ENCODE peak calls at places on chromosomes 11 and 22, in four cellular contexts. One of them, this sample, is unnamed.

GRCh38 chr11:44326615-44327475 is 16.9 kb upstream of the ALX4 start:
- DNase-seq in mesenchymal stem cell: no peak
- DNase-seq in IMR-90: no peak
- DNase-seq in H9: no peak
- DNase-seq in this sample: no peak

GRCh38 chr22:21937041-21937820 is 15.4 kb downstream of the PPM1F start:
- DNase-seq in H9: no peak
- DNase-seq in IMR-90: no peak
- DNase-seq in mesenchymal stem cell: no peak
- DNase-seq in this sample: no peak

GRCh38 chr11:44812971-44813370 is 86.2 kb downstream of the TSPAN18 start:
- DNase-seq in IMR-90: no peak
- DNase-seq in mesenchymal stem cell: no peak
- DNase-seq in H9: no peak
- DNase-seq in this sample: no peak

GRCh38 chr11:27305751-27306150 is 57.3 kb downstream of the CCDC34 start:
- DNase-seq in IMR-90: no peak
- DNase-seq in H9: no peak
- DNase-seq in mesenchymal stem cell: no peak
- DNase-seq in this sample: no peak

GRCh38 chr11:48074425-48075181 is 94.2 kb downstream of the PTPRJ start:
- DNase-seq in mesenchymal stem cell: no peak
- DNase-seq in H9: no peak
- DNase-seq in IMR-90: no peak
- DNase-seq in this sample: no peak

GRCh38 chr11:72208281-72208680 is 8.3 kb upstream of the FOLR2 start:
- DNase-seq in mesenchymal stem cell: no peak
- DNase-seq in IMR-90: no peak
- DNase-seq in H9: no peak
- DNase-seq in this sample: no peak

GRCh38 chr11:131957891-131958290 is 587.5 kb downstream of the NTM start:
- DNase-seq in H9: no peak
- DNase-seq in mesenchymal stem cell: no peak
- DNase-seq in IMR-90: no peak
- DNase-seq in this sample: no peak

GRCh38 chr11:43760902-43761301 is 80.4 kb downstream of the HSD17B12 start:
- DNase-seq in H9: no peak
- DNase-seq in mesenchymal stem cell: no peak
- DNase-seq in IMR-90: no peak
- DNase-seq in this sample: no peak

GRCh38 chr11:75328426-75329277 is 22.8 kb downstream of the ARRB1 start:
- DNase-seq in mesenchymal stem cell: peak; percentile 98
- DNase-seq in IMR-90: peak; percentile 81
- DNase-seq in H9: peak; percentile 84
- DNase-seq in this sample: peak; percentile 48

GRCh38 chr22:44698531-44699421 is 3.2 kb upstream of the PRR5 start:
- DNase-seq in mesenchymal stem cell: peak; percentile 80
- DNase-seq in IMR-90: peak; percentile 94
- DNase-seq in H9: peak; percentile 75
- DNase-seq in this sample: peak; percentile 52

GRCh38 chr11:68370211-68371111 is 58.1 kb downstream of the LRP5 start:
- DNase-seq in H9: no peak
- DNase-seq in IMR-90: no peak
- DNase-seq in mesenchymal stem cell: peak; percentile 60
- DNase-seq in this sample: no peak

GRCh38 chr11:107695446-107695845 is 16.4 kb downstream of the SLN start:
- DNase-seq in IMR-90: peak; percentile 67
- DNase-seq in mesenchymal stem cell: peak; percentile 56
- DNase-seq in H9: no peak
- DNase-seq in this sample: no peak

GRCh38 chr11:67057410-67057757 is 737 bp downstream of the RHOD start:
- DNase-seq in mesenchymal stem cell: no peak
- DNase-seq in H9: no peak
- DNase-seq in IMR-90: no peak
- DNase-seq in this sample: no peak

GRCh38 chr22:46992121-46992731 is 229.8 kb downstream of the TBC1D22A start:
- DNase-seq in mesenchymal stem cell: no peak
- DNase-seq in IMR-90: no peak
- DNase-seq in H9: no peak
- DNase-seq in this sample: no peak

GRCh38 chr22:23829845-23830372 is 8.9 kb downstream of the DERL3 start:
- DNase-seq in IMR-90: peak; percentile 92
- DNase-seq in mesenchymal stem cell: no peak
- DNase-seq in H9: no peak
- DNase-seq in this sample: no peak

GRCh38 chr11:59551651-59552521 is 40.5 kb downstream of the OR4D9 start:
- DNase-seq in IMR-90: peak; percentile 90
- DNase-seq in H9: peak; percentile 36
- DNase-seq in mesenchymal stem cell: peak; percentile 85
- DNase-seq in this sample: peak; percentile 58

GRCh38 chr11:58058276-58059010 is 27.7 kb downstream of the OR6Q1 start:
- DNase-seq in IMR-90: no peak
- DNase-seq in H9: no peak
- DNase-seq in mesenchymal stem cell: no peak
- DNase-seq in this sample: no peak

GRCh38 chr11:96356837-96357236 is 13.8 kb upstream of the MAML2 start:
- DNase-seq in mesenchymal stem cell: no peak
- DNase-seq in IMR-90: no peak
- DNase-seq in H9: no peak
- DNase-seq in this sample: no peak

GRCh38 chr22:32649515-32650200 is 151.8 kb upstream of the TIMP3 start:
- DNase-seq in IMR-90: peak; percentile 81
- DNase-seq in mesenchymal stem cell: peak; percentile 93
- DNase-seq in H9: no peak
- DNase-seq in this sample: no peak

DNA sequence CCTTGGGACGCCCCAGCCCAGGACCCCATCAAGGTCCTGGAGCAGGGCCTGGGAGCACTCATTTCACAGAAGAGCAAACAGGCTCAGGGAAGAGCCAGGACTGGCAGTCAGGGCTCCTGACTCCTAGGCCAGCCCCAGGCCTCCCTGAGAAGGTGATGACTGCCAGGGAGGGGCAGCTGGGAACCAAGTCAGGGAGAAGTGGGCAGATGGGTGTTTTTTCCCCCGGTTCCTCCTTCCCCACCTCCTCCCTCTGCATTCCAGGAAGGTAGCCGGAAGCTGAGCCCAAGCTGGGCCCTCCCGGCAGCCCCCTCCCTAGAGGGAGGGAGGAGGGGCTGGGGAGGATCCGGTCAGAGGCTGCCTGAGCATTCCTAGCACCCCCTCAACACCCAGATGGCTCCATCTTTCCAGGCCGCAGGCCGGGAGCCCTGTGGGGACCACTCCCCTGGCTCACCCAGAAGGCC is 19.6 kb downstream of the MYRF start:
- DNase-seq in H9: peak; percentile 75
- DNase-seq in mesenchymal stem cell: no peak
- DNase-seq in IMR-90: no peak
- DNase-seq in this sample: no peak
- H2AK5ac ChIP-seq in H9: no peak overlapping the region
- H2AK5ac ChIP-seq in mesenchymal stem cell: peak overlapping the region; percentile 99
- H2AK5ac ChIP-seq in IMR-90: no peak overlapping the region
- H2AK5ac ChIP-seq in this sample: peak overlapping the region; percentile 82

DNA sequence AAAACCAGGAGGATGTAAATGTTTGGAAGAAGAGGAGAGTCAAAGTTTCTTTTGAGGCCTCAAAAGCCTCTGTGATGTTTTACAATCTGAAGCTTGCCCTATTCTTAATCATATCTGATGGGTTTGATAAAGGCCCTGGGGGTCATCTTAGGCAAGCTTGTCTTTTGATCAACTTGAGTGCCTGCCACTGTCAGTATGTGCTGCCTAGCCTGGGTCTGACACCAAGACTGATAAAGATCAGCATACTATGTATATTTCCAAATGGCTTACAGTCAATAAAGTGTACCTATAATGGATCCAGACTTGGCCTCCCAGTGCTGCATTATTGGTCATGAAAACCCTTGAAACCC is 12.7 kb downstream of the EHF start:
- DNase-seq in mesenchymal stem cell: no peak
- DNase-seq in H9: no peak
- DNase-seq in IMR-90: no peak
- DNase-seq in this sample: no peak
- H2AK5ac ChIP-seq in mesenchymal stem cell: no peak overlapping the region
- H2AK5ac ChIP-seq in H9: no peak overlapping the region
- H2AK5ac ChIP-seq in IMR-90: peak overlapping the region; percentile 33
- H2AK5ac ChIP-seq in this sample: no peak overlapping the region

DNA sequence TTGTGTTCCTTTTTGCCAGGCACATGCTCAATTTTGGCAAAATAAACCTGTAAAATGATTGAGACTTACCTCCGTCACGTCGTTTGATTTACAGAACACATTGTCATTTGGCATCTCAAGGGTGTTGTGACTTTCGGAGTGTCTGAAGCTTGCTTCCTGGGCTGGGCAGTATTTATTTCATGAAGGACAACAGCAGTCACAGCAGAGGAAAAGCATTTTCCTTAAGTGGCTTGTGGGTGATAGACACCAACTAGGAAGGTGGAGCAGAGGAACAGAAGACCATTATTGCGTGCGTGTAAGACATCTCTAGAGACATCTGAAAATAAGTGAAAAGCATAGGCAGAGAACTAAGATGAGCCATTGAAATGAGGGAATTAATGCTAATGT is 80.2 kb downstream of the SLC36A4 start:
- DNase-seq in IMR-90: no peak
- DNase-seq in H9: no peak
- DNase-seq in mesenchymal stem cell: no peak
- DNase-seq in this sample: no peak
- H2AK5ac ChIP-seq in IMR-90: no peak overlapping the region
- H2AK5ac ChIP-seq in H9: no peak overlapping the region
- H2AK5ac ChIP-seq in mesenchymal stem cell: no peak overlapping the region
- H2AK5ac ChIP-seq in this sample: no peak overlapping the region

GRCh38 chr11:2913776-2914474 is 15.3 kb downstream of the PHLDA2 start:
- DNase-seq in IMR-90: no peak
- DNase-seq in H9: no peak
- DNase-seq in mesenchymal stem cell: no peak
- DNase-seq in this sample: no peak
- H2AK5ac ChIP-seq in IMR-90: peak overlapping the region; percentile 79
- H2AK5ac ChIP-seq in H9: no peak overlapping the region
- H2AK5ac ChIP-seq in mesenchymal stem cell: peak overlapping the region; percentile 38
- H2AK5ac ChIP-seq in this sample: peak overlapping the region; percentile 92

GRCh38 chr22:48974443-48975251 is 853.0 kb downstream of the BRD1 start:
- DNase-seq in IMR-90: no peak
- DNase-seq in H9: peak; percentile 25
- DNase-seq in mesenchymal stem cell: no peak
- DNase-seq in this sample: no peak

GRCh38 chr22:48975886-48976285 is 851.8 kb downstream of the BRD1 start:
- DNase-seq in mesenchymal stem cell: no peak
- DNase-seq in H9: no peak
- DNase-seq in IMR-90: no peak
- DNase-seq in this sample: no peak

GRCh38 chr22:48976556-48977535 is 850.8 kb downstream of the BRD1 start:
- DNase-seq in H9: no peak
- DNase-seq in IMR-90: no peak
- DNase-seq in mesenchymal stem cell: no peak
- DNase-seq in this sample: no peak

GRCh38 chr22:48973694-48974041 is 854.0 kb downstream of the BRD1 start:
- DNase-seq in IMR-90: no peak
- DNase-seq in H9: no peak
- DNase-seq in mesenchymal stem cell: no peak
- DNase-seq in this sample: no peak

DNA sequence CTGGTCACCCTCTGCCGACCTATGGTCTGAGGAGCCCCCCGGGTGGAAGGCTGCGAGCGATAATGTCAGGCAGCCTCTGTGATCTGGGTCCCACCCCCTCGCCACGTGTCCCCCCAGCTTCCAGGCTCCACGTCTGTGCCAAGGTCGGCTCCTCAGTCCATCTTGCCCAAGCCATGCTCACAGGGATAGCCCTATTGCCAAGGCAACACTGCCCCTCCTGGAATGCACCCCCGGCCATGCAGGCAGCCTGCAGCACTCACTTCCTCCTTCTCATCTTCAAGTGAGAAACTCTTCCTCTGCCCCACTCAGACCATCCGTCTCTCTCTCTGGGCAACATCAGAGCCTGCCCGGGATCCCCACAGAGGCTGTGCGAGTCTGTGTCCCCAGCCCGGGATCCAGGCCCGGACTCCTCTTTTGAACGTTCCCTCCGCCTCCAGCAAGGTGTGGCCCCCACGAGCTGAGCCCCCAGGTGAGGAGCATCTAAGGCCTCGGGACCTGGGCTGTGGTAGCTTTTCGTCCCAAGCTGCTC is 852.4 kb downstream of the BRD1 start:
- DNase-seq in mesenchymal stem cell: no peak
- DNase-seq in IMR-90: no peak
- DNase-seq in H9: no peak
- DNase-seq in this sample: no peak
- H2AK5ac ChIP-seq in mesenchymal stem cell: no peak overlapping the region
- H2AK5ac ChIP-seq in IMR-90: no peak overlapping the region
- H2AK5ac ChIP-seq in H9: no peak overlapping the region
- H2AK5ac ChIP-seq in this sample: peak overlapping the region; percentile 96

DNA sequence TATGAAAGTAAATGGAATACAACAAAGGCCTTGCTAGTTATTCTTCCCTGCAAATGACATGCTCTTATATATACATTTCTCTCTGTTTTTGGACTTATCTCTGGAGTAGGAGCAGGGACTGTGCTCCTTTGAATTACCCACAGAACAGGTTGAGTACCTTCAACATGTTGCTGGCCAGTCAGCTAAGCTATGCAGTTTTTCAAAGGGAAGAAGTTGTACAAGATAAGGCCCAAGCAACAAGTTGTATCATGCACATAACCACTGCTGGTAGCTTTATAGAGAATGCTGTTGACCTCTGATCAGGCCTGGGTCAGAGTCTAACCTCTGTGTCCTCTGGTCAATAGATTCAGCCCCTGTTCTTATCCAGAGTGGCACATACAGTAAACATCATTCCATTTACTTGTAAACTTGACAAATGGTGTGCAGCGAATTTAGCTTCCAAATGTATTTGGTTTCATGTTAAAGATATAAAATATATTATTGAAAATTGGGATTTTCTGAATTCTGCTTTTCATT is 99.6 kb downstream of the C11orf87 start:
- DNase-seq in mesenchymal stem cell: no peak
- DNase-seq in IMR-90: no peak
- DNase-seq in H9: no peak
- DNase-seq in this sample: no peak
- H2AK5ac ChIP-seq in mesenchymal stem cell: no peak overlapping the region
- H2AK5ac ChIP-seq in IMR-90: no peak overlapping the region
- H2AK5ac ChIP-seq in H9: no peak overlapping the region
- H2AK5ac ChIP-seq in this sample: no peak overlapping the region

GRCh38 chr11:120977470-120977869 is 46.4 kb upstream of the TBCEL start:
- DNase-seq in mesenchymal stem cell: no peak
- DNase-seq in IMR-90: peak; percentile 10
- DNase-seq in H9: no peak
- DNase-seq in this sample: no peak
- H2AK5ac ChIP-seq in mesenchymal stem cell: no peak overlapping the region
- H2AK5ac ChIP-seq in IMR-90: no peak overlapping the region
- H2AK5ac ChIP-seq in H9: no peak overlapping the region
- H2AK5ac ChIP-seq in this sample: no peak overlapping the region

This sample was measured in neuronal stem cell.